ENCODE peak calls at places on chromosomes 5 and 9, in seven cellular contexts. One of them, this sample, is unnamed.

GRCh38 chr5:115526604-115527003 is 18.0 kb downstream of the FEM1C start:
- DNase-seq in stimulated activated CD4-positive, alpha-beta T cell treated with anti-CD3 and anti-CD28 coated beads, TNF-alpha, amount 100 ng/mL, for 48 hours: no peak
- DNase-seq in activated T-cell treated with anti-CD3 and anti-CD28 coated beads, Interleukin-2, amount 50 U/mL, for 1 hour: no peak
- DNase-seq in MCF 10A: no peak
- DNase-seq in GM23338: no peak
- DNase-seq in activated CD8-positive, alpha-beta memory T cell treated with anti-CD3 and anti-CD28 coated beads for 48 hours: no peak
- DNase-seq in SW 1271: no peak
- DNase-seq in this sample: no peak

GRCh38 chr9:74887981-74888370 is 255 bp upstream of the TRPM6 start:
- DNase-seq in SW 1271: no peak
- DNase-seq in activated T-cell treated with anti-CD3 and anti-CD28 coated beads, Interleukin-2, amount 50 U/mL, for 1 hour: no peak
- DNase-seq in MCF 10A: no peak
- DNase-seq in stimulated activated CD4-positive, alpha-beta T cell treated with anti-CD3 and anti-CD28 coated beads, TNF-alpha, amount 100 ng/mL, for 48 hours: no peak
- DNase-seq in activated CD8-positive, alpha-beta memory T cell treated with anti-CD3 and anti-CD28 coated beads for 48 hours: no peak
- DNase-seq in GM23338: no peak
- DNase-seq in this sample: no peak

GRCh38 chr5:72290356-72291133 is 29.5 kb downstream of the MRPS27 start:
- DNase-seq in MCF 10A: no peak
- DNase-seq in activated CD8-positive, alpha-beta memory T cell treated with anti-CD3 and anti-CD28 coated beads for 48 hours: no peak
- DNase-seq in activated T-cell treated with anti-CD3 and anti-CD28 coated beads, Interleukin-2, amount 50 U/mL, for 1 hour: no peak
- DNase-seq in SW 1271: no peak
- DNase-seq in GM23338: no peak
- DNase-seq in stimulated activated CD4-positive, alpha-beta T cell treated with anti-CD3 and anti-CD28 coated beads, TNF-alpha, amount 100 ng/mL, for 48 hours: no peak
- DNase-seq in this sample: no peak

GRCh38 chr5:180619563-180619915 is 28.2 kb upstream of the SCGB3A1 start:
- DNase-seq in SW 1271: no peak
- DNase-seq in activated T-cell treated with anti-CD3 and anti-CD28 coated beads, Interleukin-2, amount 50 U/mL, for 1 hour: no peak
- DNase-seq in stimulated activated CD4-positive, alpha-beta T cell treated with anti-CD3 and anti-CD28 coated beads, TNF-alpha, amount 100 ng/mL, for 48 hours: no peak
- DNase-seq in GM23338: no peak
- DNase-seq in MCF 10A: no peak
- DNase-seq in activated CD8-positive, alpha-beta memory T cell treated with anti-CD3 and anti-CD28 coated beads for 48 hours: no peak
- DNase-seq in this sample: no peak

GRCh38 chr9:130786526-130786925 is 48.5 kb upstream of the ABL1 start:
- DNase-seq in stimulated activated CD4-positive, alpha-beta T cell treated with anti-CD3 and anti-CD28 coated beads, TNF-alpha, amount 100 ng/mL, for 48 hours: no peak
- DNase-seq in SW 1271: no peak
- DNase-seq in MCF 10A: no peak
- DNase-seq in GM23338: no peak
- DNase-seq in activated CD8-positive, alpha-beta memory T cell treated with anti-CD3 and anti-CD28 coated beads for 48 hours: no peak
- DNase-seq in activated T-cell treated with anti-CD3 and anti-CD28 coated beads, Interleukin-2, amount 50 U/mL, for 1 hour: no peak
- DNase-seq in this sample: no peak

GRCh38 chr5:140162781-140163180 is 12.2 kb upstream of the CYSTM1 start:
- DNase-seq in activated T-cell treated with anti-CD3 and anti-CD28 coated beads, Interleukin-2, amount 50 U/mL, for 1 hour: no peak
- DNase-seq in GM23338: no peak
- DNase-seq in stimulated activated CD4-positive, alpha-beta T cell treated with anti-CD3 and anti-CD28 coated beads, TNF-alpha, amount 100 ng/mL, for 48 hours: no peak
- DNase-seq in MCF 10A: no peak
- DNase-seq in activated CD8-positive, alpha-beta memory T cell treated with anti-CD3 and anti-CD28 coated beads for 48 hours: no peak
- DNase-seq in SW 1271: no peak
- DNase-seq in this sample: no peak

GRCh38 chr5:83608122-83608521 is 112.5 kb downstream of the HAPLN1 start:
- DNase-seq in stimulated activated CD4-positive, alpha-beta T cell treated with anti-CD3 and anti-CD28 coated beads, TNF-alpha, amount 100 ng/mL, for 48 hours: no peak
- DNase-seq in activated CD8-positive, alpha-beta memory T cell treated with anti-CD3 and anti-CD28 coated beads for 48 hours: no peak
- DNase-seq in SW 1271: peak; percentile 1
- DNase-seq in GM23338: peak; percentile 85
- DNase-seq in MCF 10A: peak; percentile 59
- DNase-seq in activated T-cell treated with anti-CD3 and anti-CD28 coated beads, Interleukin-2, amount 50 U/mL, for 1 hour: no peak
- DNase-seq in this sample: no peak

GRCh38 chr5:130992095-130992494 is 173.0 kb downstream of the HINT1 start:
- DNase-seq in SW 1271: no peak
- DNase-seq in stimulated activated CD4-positive, alpha-beta T cell treated with anti-CD3 and anti-CD28 coated beads, TNF-alpha, amount 100 ng/mL, for 48 hours: no peak
- DNase-seq in activated CD8-positive, alpha-beta memory T cell treated with anti-CD3 and anti-CD28 coated beads for 48 hours: no peak
- DNase-seq in activated T-cell treated with anti-CD3 and anti-CD28 coated beads, Interleukin-2, amount 50 U/mL, for 1 hour: no peak
- DNase-seq in MCF 10A: no peak
- DNase-seq in GM23338: no peak
- DNase-seq in this sample: peak; percentile 71

GRCh38 chr9:36855443-36856315 is 178.4 kb downstream of the PAX5 start:
- DNase-seq in activated CD8-positive, alpha-beta memory T cell treated with anti-CD3 and anti-CD28 coated beads for 48 hours: peak; percentile 18
- DNase-seq in SW 1271: no peak
- DNase-seq in activated T-cell treated with anti-CD3 and anti-CD28 coated beads, Interleukin-2, amount 50 U/mL, for 1 hour: no peak
- DNase-seq in stimulated activated CD4-positive, alpha-beta T cell treated with anti-CD3 and anti-CD28 coated beads, TNF-alpha, amount 100 ng/mL, for 48 hours: peak; percentile 12
- DNase-seq in MCF 10A: peak; percentile 21
- DNase-seq in GM23338: peak; percentile 78
- DNase-seq in this sample: no peak

This sample was measured in GM04504.